ENCODE peak calls at places on chromosome 9, in five cellular contexts. J is WTC11, C is colonic mucosa, T is BJ, I is neural crest cell. D is an unnamed sample.
A peak's percentile ranks its signal among the peaks of the same experiment; 100 is the strongest.

GRCh38 chr9:21294325-21294724 is 10.8 kb downstream of the IFNA5 start:
- DNase-seq in C (no peak), T (no peak), J (no peak), I (no peak), D (no peak)

GRCh38 chr9:129023036-129023907 is 4.9 kb downstream of the SH3GLB2 start:
- DNase-seq in I (no peak), C (peak; percentile 36), T (peak; percentile 44), J (no peak), D (no peak)

GRCh38 chr9:70392189-70392588 is 22.3 kb downstream of the KLF9 start:
- DNase-seq in T (no peak), I (no peak), C (no peak), J (no peak), D (no peak)

GRCh38 chr9:107847977-107848376 is 358.4 kb upstream of the KLF4 start:
- DNase-seq in I (no peak), C (no peak), T (no peak), J (no peak), D (no peak)

GRCh38 chr9:136900556-136900955 is 14.2 kb downstream of the TRAF2 start:
- DNase-seq in T (no peak), I (no peak), J (no peak), C (no peak), D (no peak)

GRCh38 chr9:34267660-34268059 is 61.4 kb downstream of the KIF24 start:
- DNase-seq in C (no peak), T (no peak), I (no peak), J (no peak), D (no peak)

GRCh38 chr9:8371686-8372085 is 572.1 kb upstream of the DMAC1 start:
- DNase-seq in C (no peak), I (no peak), T (no peak), J (no peak), D (no peak)

GRCh38 chr9:14185016-14185415 is 128.9 kb downstream of the NFIB start:
- DNase-seq in C (no peak), J (no peak), I (no peak), T (no peak), D (no peak)

GRCh38 chr9:126014726-126015125 is 267.6 kb downstream of the PBX3 start:
- DNase-seq in J (no peak), C (no peak), I (no peak), T (no peak), D (no peak)

DNA sequence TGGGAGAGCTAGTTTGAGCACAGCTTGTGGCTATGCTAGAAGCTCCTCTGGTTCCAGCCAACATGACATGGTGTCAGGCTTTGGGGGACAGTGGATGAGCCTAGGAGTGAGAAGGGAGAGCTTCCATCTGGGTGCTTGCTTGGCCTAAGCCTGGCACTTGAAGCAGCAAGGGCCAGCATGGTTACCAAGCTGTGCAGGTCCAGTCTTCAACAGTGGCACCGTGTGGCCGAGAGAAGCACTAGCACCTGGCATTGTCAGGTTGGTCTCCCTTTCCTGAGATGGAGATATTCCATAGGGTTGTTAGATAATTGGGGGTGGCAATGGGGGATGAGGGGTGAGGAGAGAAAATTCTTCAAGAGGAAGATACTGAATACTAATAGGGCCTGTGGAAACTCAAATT is 261.9 kb downstream of the PBX3 start:
- DNase-seq in I (no peak), J (no peak), C (no peak), T (no peak), D (no peak)
- TF ChIP-seq CTCF in I (peak; percentile 43), J (peak; percentile 16), C (no peak), T (peak; percentile 8), D (no peak)

GRCh38 chr9:2928386-2928785 is 84.5 kb upstream of the PUM3 start:
- DNase-seq in T (no peak), C (no peak), I (no peak), J (no peak), D (no peak)

GRCh38 chr9:2923810-2924768 is 80.2 kb upstream of the PUM3 start:
- DNase-seq in C (no peak), I (no peak), J (peak; percentile 16), T (no peak), D (no peak)

GRCh38 chr9:2919347-2919746 is 75.5 kb upstream of the PUM3 start:
- DNase-seq in C (no peak), T (no peak), I (no peak), J (no peak), D (no peak)

GRCh38 chr9:2925016-2925415 is 81.1 kb upstream of the PUM3 start:
- DNase-seq in I (no peak), J (no peak), C (no peak), T (no peak), D (no peak)
- TF ChIP-seq CTCF in I (no peak), J (no peak), C (no peak), T (no peak), D (no peak)

GRCh38 chr9:131095666-131096489 is 453 bp upstream of the AIF1L start:
- DNase-seq in C (peak; percentile 26), J (peak; percentile 87), I (peak; percentile 81), T (no peak), D (no peak)
- TF ChIP-seq CTCF in C (no peak), J (no peak), I (peak; percentile 53), T (no peak), D (no peak)

DNA sequence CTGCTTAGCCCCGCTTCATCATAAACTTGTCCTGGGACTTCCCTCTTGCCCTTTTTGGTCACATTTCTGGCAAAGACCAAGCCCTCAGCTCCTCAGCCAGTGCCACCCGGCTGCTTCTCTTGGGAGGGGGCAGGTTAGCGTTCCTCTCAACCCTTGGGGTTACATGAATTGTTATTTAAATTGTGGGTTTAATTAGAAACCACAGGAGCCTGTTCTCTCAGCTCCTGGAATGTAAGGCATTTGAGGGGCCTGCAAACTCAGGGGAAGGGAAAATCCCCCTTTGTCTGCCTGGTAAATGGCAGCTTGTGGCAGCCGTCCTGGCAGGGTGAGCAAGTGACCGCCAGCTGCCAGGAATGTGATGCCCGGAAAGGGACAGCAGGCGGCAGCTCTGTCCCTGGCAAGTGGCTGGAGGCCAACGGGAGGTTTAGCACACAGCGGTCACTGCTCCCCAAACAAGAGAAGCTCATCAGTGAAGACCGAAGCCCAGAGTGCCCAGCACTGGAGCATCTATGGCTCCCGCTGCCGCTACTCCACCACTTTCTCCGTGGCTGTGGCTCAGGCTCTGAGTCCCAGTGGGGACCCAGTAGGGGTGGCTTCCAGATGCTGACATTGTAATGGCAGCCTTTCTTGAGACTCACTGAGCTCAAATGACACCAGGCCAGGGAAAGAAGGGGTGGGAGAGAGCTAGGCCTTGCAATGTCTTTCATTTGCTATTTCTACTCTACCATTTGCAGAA is 51.7 kb downstream of the SHB start:
- DNase-seq in C (no peak), I (peak; percentile 43), T (no peak), J (peak; percentile 85), D (no peak)
- TF ChIP-seq CTCF in C (no peak), I (peak; percentile 49), T (peak; percentile 23), J (no peak), D (no peak)

GRCh38 chr9:91197232-91198181 is 164.2 kb downstream of the AUH start:
- DNase-seq in T (peak; percentile 89), C (peak; percentile 90), J (no peak), I (no peak), D (no peak)
- TF ChIP-seq CTCF in T (no peak), C (no peak), J (no peak), I (no peak), D (no peak)